ENCODE peak calls at places on chromosomes 12 and 14, in four cellular contexts. Q is H1, C is K562, V is SK-N-SH. G is an unnamed sample.

GRCh38 chr12:118741196-118741595 is 240.1 kb upstream of the SRRM4 start:
- DNase-seq in Q (no peak), C (no peak), V (no peak), G (no peak)

GRCh38 chr12:124466200-124467128 is 100.9 kb downstream of the NCOR2 start:
- DNase-seq in Q (no peak), C (no peak), V (no peak), G (no peak)

GRCh38 chr12:4274960-4275868 is 1.7 kb downstream of the CCND2 start:
- DNase-seq in Q (peak), C (peak), V (no peak), G (no peak)

GRCh38 chr14:66038214-66038977 is 447.8 kb upstream of the CCDC196 start:
- DNase-seq in Q (no peak), C (no peak), V (no peak), G (no peak)

GRCh38 chr14:82366803-82367202 is 833.1 kb upstream of the SEL1L start:
- DNase-seq in Q (no peak), C (no peak), V (no peak), G (no peak)

GRCh38 chr14:34081576-34082136 is 130.8 kb upstream of the EGLN3 start:
- DNase-seq in Q (no peak), C (no peak), V (no peak), G (no peak)

GRCh38 chr12:60333461-60333860 is 737.6 kb downstream of the SLC16A7 start:
- DNase-seq in Q (no peak), C (no peak), V (no peak), G (no peak)

GRCh38 chr14:61320806-61321384 is 484 bp upstream of the PRKCH start:
- DNase-seq in Q (no peak), C (no peak), V (peak), G (no peak)

GRCh38 chr12:22539055-22539454 is 5.3 kb downstream of the C2CD5 start:
- DNase-seq in Q (no peak), C (no peak), V (no peak), G (no peak)

GRCh38 chr14:55348766-55349453 is 62.7 kb downstream of the ATG14 start:
- DNase-seq in Q (peak), C (no peak), V (no peak), G (no peak)

GRCh38 chr14:68811161-68811560 is 18.3 kb upstream of the ZFP36L1 start:
- DNase-seq in Q (no peak), C (no peak), V (peak), G (no peak)

GRCh38 chr12:5577239-5577638 is 145.3 kb downstream of the NTF3 start:
- DNase-seq in Q (no peak), C (no peak), V (no peak), G (no peak)

GRCh38 chr12:116502141-116502725 is 56.9 kb upstream of the MAP1LC3B2 start:
- DNase-seq in Q (no peak), C (no peak), V (no peak), G (no peak)

GRCh38 chr14:29233188-29233587 is 466.6 kb downstream of the FOXG1 start:
- DNase-seq in Q (no peak), C (no peak), V (no peak), G (no peak)

GRCh38 chr14:89121961-89122675 is 294.9 kb downstream of the FOXN3 start:
- DNase-seq in Q (peak), C (no peak), V (no peak), G (peak)

GRCh38 chr14:80504781-80505180 is 293.5 kb upstream of the DIO2 start:
- DNase-seq in Q (no peak), C (no peak), V (no peak), G (no peak)

GRCh38 chr14:79842270-79842669 is 369.0 kb downstream of the DIO2 start:
- DNase-seq in Q (no peak), C (no peak), V (no peak), G (no peak)

GRCh38 chr14:22883191-22883976 is at the start of gene REM2:
- DNase-seq in Q (peak), C (no peak), V (peak), G (no peak)
- TF ChIP-seq TEAD4 in Q (no peak), C (no peak), V (no peak), G (no peak)

DNA sequence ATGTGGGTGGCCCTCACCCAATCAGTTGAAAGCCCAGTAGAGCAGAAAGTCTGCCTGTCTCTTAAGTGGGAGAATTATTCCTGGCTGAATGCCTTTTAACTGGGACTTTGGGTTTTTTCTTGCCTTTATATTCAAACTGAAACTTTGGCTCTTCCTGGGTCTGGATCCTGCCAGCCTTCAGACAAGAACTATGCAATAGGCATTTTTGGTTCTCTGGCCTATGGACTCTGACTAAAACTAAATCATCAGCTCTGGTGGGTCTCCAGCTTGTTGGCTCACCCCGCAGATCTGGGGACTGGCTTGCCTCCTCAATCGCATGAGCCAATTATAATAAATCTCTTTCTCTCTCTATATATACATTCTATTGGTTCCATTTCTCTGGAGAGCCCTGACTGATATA is 173.0 kb upstream of the IGF1 start:
- DNase-seq in Q (no peak), C (no peak), V (no peak), G (no peak)
- TF ChIP-seq TEAD4 in Q (no peak), C (no peak), V (no peak), G (no peak)

DNA sequence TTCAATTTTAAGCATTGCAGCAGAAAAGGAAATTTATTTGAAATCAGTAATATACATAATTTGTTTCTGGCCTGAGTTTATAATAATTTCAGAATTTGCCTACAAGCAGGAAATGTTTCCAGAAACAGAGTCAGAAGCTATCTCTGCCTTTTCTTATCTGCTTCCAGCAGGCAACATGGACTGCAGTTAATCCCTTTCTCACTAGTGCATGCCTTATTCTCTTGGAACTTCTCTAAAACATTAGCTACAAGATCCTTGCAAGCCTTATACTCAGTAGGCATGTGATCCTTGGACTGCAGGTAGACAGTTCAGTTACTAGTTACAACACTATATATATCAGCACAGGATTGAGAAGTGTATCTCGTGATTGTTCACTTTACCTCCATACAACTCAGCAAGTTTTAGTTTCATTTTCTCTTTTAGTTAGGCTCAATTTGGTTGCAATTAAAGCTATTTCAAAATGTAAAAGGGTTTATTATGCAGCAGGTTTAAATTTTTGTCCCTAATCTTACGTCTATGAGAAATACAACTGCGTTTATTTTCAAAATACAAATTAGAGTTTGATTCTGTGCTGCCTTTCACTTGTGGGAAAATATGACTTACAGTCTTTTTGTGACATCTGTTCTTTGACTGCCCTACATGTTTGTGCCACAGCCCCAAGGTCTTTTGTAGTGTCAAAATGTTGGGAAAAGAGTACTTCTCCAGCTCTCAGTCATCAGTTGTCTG is 709.1 kb upstream of the FOXG1 start:
- DNase-seq in Q (no peak), C (no peak), V (no peak), G (no peak)
- TF ChIP-seq TEAD4 in Q (no peak), C (no peak), V (no peak), G (no peak)

GRCh38 chr12:107152331-107152730 is 59.0 kb upstream of the CRY1 start:
- DNase-seq in Q (no peak), C (no peak), V (no peak), G (no peak)
- TF ChIP-seq TEAD4 in Q (no peak), C (no peak), V (no peak), G (no peak)

GRCh38 chr14:51744372-51745150 is 92.9 kb downstream of the FRMD6 start:
- DNase-seq in Q (no peak), C (no peak), V (no peak), G (no peak)
- TF ChIP-seq TEAD4 in Q (no peak), C (no peak), V (no peak), G (no peak)

DNA sequence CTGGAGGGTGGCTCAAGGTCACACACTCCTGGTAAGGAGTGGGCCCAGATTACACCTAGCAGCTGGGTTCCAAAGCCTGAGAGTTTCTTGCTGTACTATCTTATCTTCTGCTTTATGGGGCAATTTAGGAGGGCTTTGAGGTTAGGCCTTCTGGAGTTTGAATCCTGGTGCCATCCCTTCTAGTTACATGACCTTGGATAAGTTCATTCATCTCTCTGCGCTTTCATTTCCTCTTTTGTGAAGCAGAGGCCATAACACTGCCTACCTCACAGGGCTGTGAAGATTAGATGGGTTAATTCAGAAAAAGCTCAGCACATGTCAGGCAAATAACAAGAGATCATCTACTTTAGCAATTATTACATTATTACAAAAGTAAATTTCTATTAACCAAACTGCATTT is 7.4 kb upstream of the KRT77 start:
- DNase-seq in Q (no peak), C (no peak), V (no peak), G (no peak)
- TF ChIP-seq TEAD4 in Q (no peak), C (no peak), V (no peak), G (no peak)

GRCh38 chr12:15633201-15633600 is 156.0 kb downstream of the EPS8 start:
- DNase-seq in Q (no peak), C (no peak), V (no peak), G (no peak)
- TF ChIP-seq TEAD4 in Q (no peak), C (no peak), V (no peak), G (no peak)

DNA sequence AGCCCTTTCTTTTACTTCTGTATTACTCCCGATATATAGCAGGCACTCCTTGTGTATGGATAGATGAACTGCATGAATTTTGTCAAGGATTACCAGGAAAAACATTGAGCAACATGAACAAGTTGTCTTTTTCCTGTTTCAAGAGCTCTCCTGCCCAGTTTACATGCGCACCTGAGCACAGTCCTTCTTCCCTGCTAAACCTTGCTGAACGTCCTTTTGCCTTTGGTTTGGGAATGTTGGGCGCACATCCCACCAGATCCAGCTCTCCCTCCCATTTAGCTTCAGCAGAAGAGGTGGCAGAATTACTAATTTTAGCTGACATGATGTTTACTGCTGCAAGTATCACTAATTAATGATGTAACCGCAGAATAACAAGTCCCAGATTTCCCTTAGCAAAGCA is 121.4 kb upstream of the TMCC3 start:
- DNase-seq in Q (no peak), C (no peak), V (no peak), G (no peak)
- TF ChIP-seq TEAD4 in Q (no peak), C (no peak), V (no peak), G (no peak)

GRCh38 chr12:128970941-128971340 is 117.7 kb downstream of the GLT1D1 start:
- DNase-seq in Q (no peak), C (no peak), V (no peak), G (no peak)

GRCh38 chr12:128973883-128974681 is 120.8 kb downstream of the GLT1D1 start:
- DNase-seq in Q (no peak), C (no peak), V (no peak), G (no peak)

GRCh38 chr12:128969480-128970055 is 116.3 kb downstream of the GLT1D1 start:
- DNase-seq in Q (peak), C (peak), V (peak), G (peak)

GRCh38 chr12:128970110-128970509 is 116.8 kb downstream of the GLT1D1 start:
- DNase-seq in Q (no peak), C (no peak), V (no peak), G (no peak)

GRCh38 chr12:128971802-128972201 is 118.5 kb downstream of the GLT1D1 start:
- DNase-seq in Q (no peak), C (no peak), V (no peak), G (no peak)
- TF ChIP-seq TEAD4 in Q (no peak), C (no peak), V (no peak), G (no peak)

GRCh38 chr12:120234643-120235368 is 30.7 kb downstream of the PXN start:
- DNase-seq in Q (no peak), C (peak), V (peak), G (peak)
- TF ChIP-seq TEAD4 in Q (no peak), C (peak), V (no peak), G (no peak)